ENCODE peak calls at places on chromosomes 5 and 9, in ten cellular contexts. One of them, this sample, is unnamed.
A peak's percentile ranks its signal among the peaks of the same experiment; 100 is the strongest.

GRCh38 chr9:130634801-130635200 is 29.6 kb upstream of the PRDM12 start:
- DNase-seq in stomach: no peak
- DNase-seq in CD8-positive, alpha-beta T cell: no peak
- DNase-seq in PC-3: no peak
- DNase-seq in psoas muscle: no peak
- DNase-seq in breast epithelium: no peak
- DNase-seq in suprapubic skin: no peak
- DNase-seq in neural progenitor cell: no peak
- DNase-seq in foreskin keratinocyte: no peak
- DNase-seq in transverse colon: no peak
- DNase-seq in this sample: no peak

GRCh38 chr9:137435381-137435891 is 5.7 kb downstream of the ENTPD8 start:
- DNase-seq in stomach: no peak
- DNase-seq in CD8-positive, alpha-beta T cell: no peak
- DNase-seq in PC-3: no peak
- DNase-seq in psoas muscle: peak; percentile 13
- DNase-seq in breast epithelium: no peak
- DNase-seq in suprapubic skin: peak; percentile 58
- DNase-seq in neural progenitor cell: no peak
- DNase-seq in foreskin keratinocyte: no peak
- DNase-seq in transverse colon: no peak
- DNase-seq in this sample: no peak

GRCh38 chr9:69605406-69605805 is 66.8 kb downstream of the APBA1 start:
- DNase-seq in stomach: no peak
- DNase-seq in CD8-positive, alpha-beta T cell: no peak
- DNase-seq in PC-3: no peak
- DNase-seq in psoas muscle: no peak
- DNase-seq in breast epithelium: no peak
- DNase-seq in suprapubic skin: no peak
- DNase-seq in neural progenitor cell: no peak
- DNase-seq in foreskin keratinocyte: no peak
- DNase-seq in transverse colon: no peak
- DNase-seq in this sample: no peak

GRCh38 chr9:135507104-135508035 is 6.9 kb downstream of the MRPS2 start:
- DNase-seq in stomach: no peak
- DNase-seq in CD8-positive, alpha-beta T cell: no peak
- DNase-seq in PC-3: no peak
- DNase-seq in psoas muscle: no peak
- DNase-seq in breast epithelium: no peak
- DNase-seq in suprapubic skin: peak; percentile 40
- DNase-seq in neural progenitor cell: no peak
- DNase-seq in foreskin keratinocyte: no peak
- DNase-seq in transverse colon: no peak
- DNase-seq in this sample: no peak

GRCh38 chr5:5271606-5272321 is 131.6 kb downstream of the ADAMTS16 start:
- DNase-seq in stomach: no peak
- DNase-seq in CD8-positive, alpha-beta T cell: no peak
- DNase-seq in PC-3: peak; percentile 24
- DNase-seq in psoas muscle: no peak
- DNase-seq in breast epithelium: no peak
- DNase-seq in suprapubic skin: no peak
- DNase-seq in neural progenitor cell: peak; percentile 10
- DNase-seq in foreskin keratinocyte: peak; percentile 66
- DNase-seq in transverse colon: no peak
- DNase-seq in this sample: no peak

GRCh38 chr5:171395042-171395441 is 7.4 kb downstream of the NPM1 start:
- DNase-seq in stomach: no peak
- DNase-seq in CD8-positive, alpha-beta T cell: no peak
- DNase-seq in PC-3: no peak
- DNase-seq in psoas muscle: no peak
- DNase-seq in breast epithelium: no peak
- DNase-seq in suprapubic skin: no peak
- DNase-seq in neural progenitor cell: no peak
- DNase-seq in foreskin keratinocyte: no peak
- DNase-seq in transverse colon: no peak
- DNase-seq in this sample: no peak

GRCh38 chr5:109409061-109409843 is 522 bp downstream of the PJA2 start:
- DNase-seq in stomach: peak; percentile 65
- DNase-seq in CD8-positive, alpha-beta T cell: peak; percentile 82
- DNase-seq in PC-3: peak; percentile 56
- DNase-seq in psoas muscle: peak; percentile 74
- DNase-seq in breast epithelium: peak; percentile 61
- DNase-seq in suprapubic skin: peak; percentile 85
- DNase-seq in neural progenitor cell: peak; percentile 82
- DNase-seq in foreskin keratinocyte: peak; percentile 55
- DNase-seq in transverse colon: peak; percentile 75
- DNase-seq in this sample: peak; percentile 84

GRCh38 chr5:78496373-78496772 is 136.0 kb downstream of the SCAMP1 start:
- DNase-seq in stomach: peak; percentile 34
- DNase-seq in CD8-positive, alpha-beta T cell: no peak
- DNase-seq in PC-3: peak; percentile 72
- DNase-seq in psoas muscle: no peak
- DNase-seq in breast epithelium: no peak
- DNase-seq in suprapubic skin: no peak
- DNase-seq in neural progenitor cell: no peak
- DNase-seq in foreskin keratinocyte: peak; percentile 37
- DNase-seq in transverse colon: no peak
- DNase-seq in this sample: peak; percentile 21

GRCh38 chr5:164302533-164303235 is 797.3 kb downstream of the MAT2B start:
- DNase-seq in stomach: no peak
- DNase-seq in CD8-positive, alpha-beta T cell: no peak
- DNase-seq in PC-3: peak; percentile 25
- DNase-seq in psoas muscle: no peak
- DNase-seq in breast epithelium: no peak
- DNase-seq in suprapubic skin: no peak
- DNase-seq in neural progenitor cell: no peak
- DNase-seq in foreskin keratinocyte: peak; percentile 67
- DNase-seq in transverse colon: no peak
- DNase-seq in this sample: no peak

GRCh38 chr9:68530618-68531017 is 10.1 kb downstream of the TMEM252 start:
- DNase-seq in stomach: peak; percentile 61
- DNase-seq in CD8-positive, alpha-beta T cell: no peak
- DNase-seq in PC-3: no peak
- DNase-seq in psoas muscle: peak; percentile 50
- DNase-seq in breast epithelium: no peak
- DNase-seq in suprapubic skin: peak; percentile 79
- DNase-seq in neural progenitor cell: peak; percentile 36
- DNase-seq in foreskin keratinocyte: no peak
- DNase-seq in transverse colon: peak; percentile 85
- DNase-seq in this sample: no peak

GRCh38 chr5:129973716-129974426 is 69.6 kb downstream of the CHSY3 start:
- DNase-seq in stomach: no peak
- DNase-seq in CD8-positive, alpha-beta T cell: no peak
- DNase-seq in PC-3: no peak
- DNase-seq in psoas muscle: no peak
- DNase-seq in breast epithelium: no peak
- DNase-seq in suprapubic skin: no peak
- DNase-seq in neural progenitor cell: no peak
- DNase-seq in foreskin keratinocyte: peak; percentile 50
- DNase-seq in transverse colon: no peak
- DNase-seq in this sample: no peak

GRCh38 chr9:70192707-70193106 is 66.1 kb upstream of the SMC5 start:
- DNase-seq in stomach: no peak
- DNase-seq in CD8-positive, alpha-beta T cell: no peak
- DNase-seq in PC-3: peak; percentile 71
- DNase-seq in psoas muscle: no peak
- DNase-seq in breast epithelium: no peak
- DNase-seq in suprapubic skin: no peak
- DNase-seq in neural progenitor cell: no peak
- DNase-seq in foreskin keratinocyte: peak; percentile 65
- DNase-seq in transverse colon: no peak
- DNase-seq in this sample: no peak

GRCh38 chr5:157463621-157464407 is 3.8 kb downstream of the NIPAL4 start:
- DNase-seq in stomach: no peak
- DNase-seq in CD8-positive, alpha-beta T cell: no peak
- DNase-seq in PC-3: peak; percentile 64
- DNase-seq in psoas muscle: no peak
- DNase-seq in breast epithelium: no peak
- DNase-seq in suprapubic skin: no peak
- DNase-seq in neural progenitor cell: no peak
- DNase-seq in foreskin keratinocyte: peak; percentile 84
- DNase-seq in transverse colon: no peak
- DNase-seq in this sample: peak; percentile 52

GRCh38 chr5:135050244-135050767 is 16.3 kb upstream of the PITX1 start:
- DNase-seq in stomach: no peak
- DNase-seq in CD8-positive, alpha-beta T cell: no peak
- DNase-seq in PC-3: no peak
- DNase-seq in psoas muscle: no peak
- DNase-seq in breast epithelium: no peak
- DNase-seq in suprapubic skin: no peak
- DNase-seq in neural progenitor cell: peak; percentile 61
- DNase-seq in foreskin keratinocyte: no peak
- DNase-seq in transverse colon: no peak
- DNase-seq in this sample: no peak

GRCh38 chr5:135053278-135053677 is 19.2 kb upstream of the PITX1 start:
- DNase-seq in stomach: no peak
- DNase-seq in CD8-positive, alpha-beta T cell: no peak
- DNase-seq in PC-3: no peak
- DNase-seq in psoas muscle: no peak
- DNase-seq in breast epithelium: no peak
- DNase-seq in suprapubic skin: no peak
- DNase-seq in neural progenitor cell: no peak
- DNase-seq in foreskin keratinocyte: no peak
- DNase-seq in transverse colon: peak; percentile 38
- DNase-seq in this sample: no peak

GRCh38 chr5:135052511-135053145 is 18.6 kb upstream of the PITX1 start:
- DNase-seq in stomach: no peak
- DNase-seq in CD8-positive, alpha-beta T cell: no peak
- DNase-seq in PC-3: no peak
- DNase-seq in psoas muscle: no peak
- DNase-seq in breast epithelium: no peak
- DNase-seq in suprapubic skin: no peak
- DNase-seq in neural progenitor cell: no peak
- DNase-seq in foreskin keratinocyte: no peak
- DNase-seq in transverse colon: no peak
- DNase-seq in this sample: no peak

GRCh38 chr5:135051872-135052271 is 17.8 kb upstream of the PITX1 start:
- DNase-seq in stomach: no peak
- DNase-seq in CD8-positive, alpha-beta T cell: no peak
- DNase-seq in PC-3: no peak
- DNase-seq in psoas muscle: no peak
- DNase-seq in breast epithelium: no peak
- DNase-seq in suprapubic skin: no peak
- DNase-seq in neural progenitor cell: no peak
- DNase-seq in foreskin keratinocyte: no peak
- DNase-seq in transverse colon: no peak
- DNase-seq in this sample: no peak

GRCh38 chr5:135051399-135051798 is 17.4 kb upstream of the PITX1 start:
- DNase-seq in stomach: no peak
- DNase-seq in CD8-positive, alpha-beta T cell: no peak
- DNase-seq in PC-3: no peak
- DNase-seq in psoas muscle: no peak
- DNase-seq in breast epithelium: no peak
- DNase-seq in suprapubic skin: no peak
- DNase-seq in neural progenitor cell: no peak
- DNase-seq in foreskin keratinocyte: no peak
- DNase-seq in transverse colon: no peak
- DNase-seq in this sample: no peak
- H3K27me3 ChIP-seq in stomach: peaks cover 85% of the 10 kb centered on the region
- H3K27me3 ChIP-seq in CD8-positive, alpha-beta T cell: no peaks in the 10 kb centered on the region
- H3K27me3 ChIP-seq in PC-3: no peaks in the 10 kb centered on the region
- H3K27me3 ChIP-seq in psoas muscle: no peaks in the 10 kb centered on the region
- H3K27me3 ChIP-seq in breast epithelium: peaks cover 57% of the 10 kb centered on the region
- H3K27me3 ChIP-seq in suprapubic skin: peaks cover 88% of the 10 kb centered on the region
- H3K27me3 ChIP-seq in neural progenitor cell: peaks cover 100% of the 10 kb centered on the region
- H3K27me3 ChIP-seq in foreskin keratinocyte: peaks cover 95% of the 10 kb centered on the region
- H3K27me3 ChIP-seq in transverse colon: peaks cover 54% of the 10 kb centered on the region
- H3K27me3 ChIP-seq in this sample: no peaks in the 10 kb centered on the region

GRCh38 chr9:840343-840742 is 1.2 kb upstream of the DMRT1 start:
- DNase-seq in stomach: no peak
- DNase-seq in CD8-positive, alpha-beta T cell: no peak
- DNase-seq in PC-3: no peak
- DNase-seq in psoas muscle: no peak
- DNase-seq in breast epithelium: no peak
- DNase-seq in suprapubic skin: no peak
- DNase-seq in neural progenitor cell: peak; percentile 49
- DNase-seq in foreskin keratinocyte: no peak
- DNase-seq in transverse colon: no peak
- DNase-seq in this sample: no peak

GRCh38 chr9:841371-842209 is at the start of gene DMRT1:
- DNase-seq in stomach: no peak
- DNase-seq in CD8-positive, alpha-beta T cell: no peak
- DNase-seq in PC-3: no peak
- DNase-seq in psoas muscle: no peak
- DNase-seq in breast epithelium: no peak
- DNase-seq in suprapubic skin: no peak
- DNase-seq in neural progenitor cell: peak; percentile 74
- DNase-seq in foreskin keratinocyte: no peak
- DNase-seq in transverse colon: no peak
- DNase-seq in this sample: peak; percentile 12

GRCh38 chr9:847505-847904 is 6.0 kb downstream of the DMRT1 start:
- DNase-seq in stomach: no peak
- DNase-seq in CD8-positive, alpha-beta T cell: no peak
- DNase-seq in PC-3: no peak
- DNase-seq in psoas muscle: no peak
- DNase-seq in breast epithelium: no peak
- DNase-seq in suprapubic skin: no peak
- DNase-seq in neural progenitor cell: no peak
- DNase-seq in foreskin keratinocyte: no peak
- DNase-seq in transverse colon: no peak
- DNase-seq in this sample: no peak

GRCh38 chr9:846852-847251 is 5.4 kb downstream of the DMRT1 start:
- DNase-seq in stomach: no peak
- DNase-seq in CD8-positive, alpha-beta T cell: no peak
- DNase-seq in PC-3: peak; percentile 57
- DNase-seq in psoas muscle: no peak
- DNase-seq in breast epithelium: no peak
- DNase-seq in suprapubic skin: no peak
- DNase-seq in neural progenitor cell: peak; percentile 41
- DNase-seq in foreskin keratinocyte: peak; percentile 22
- DNase-seq in transverse colon: no peak
- DNase-seq in this sample: peak; percentile 25

GRCh38 chr9:842918-843468 is 1.5 kb downstream of the DMRT1 start:
- DNase-seq in stomach: no peak
- DNase-seq in CD8-positive, alpha-beta T cell: no peak
- DNase-seq in PC-3: no peak
- DNase-seq in psoas muscle: no peak
- DNase-seq in breast epithelium: no peak
- DNase-seq in suprapubic skin: no peak
- DNase-seq in neural progenitor cell: peak; percentile 61
- DNase-seq in foreskin keratinocyte: no peak
- DNase-seq in transverse colon: no peak
- DNase-seq in this sample: no peak
- H3K27me3 ChIP-seq in stomach: peaks cover 100% of the 10 kb centered on the region
- H3K27me3 ChIP-seq in CD8-positive, alpha-beta T cell: peaks cover 8% of the 10 kb centered on the region
- H3K27me3 ChIP-seq in PC-3: peaks cover 19% of the 10 kb centered on the region
- H3K27me3 ChIP-seq in psoas muscle: peaks cover 2% of the 10 kb centered on the region
- H3K27me3 ChIP-seq in breast epithelium: peaks cover 62% of the 10 kb centered on the region
- H3K27me3 ChIP-seq in suprapubic skin: peaks cover 82% of the 10 kb centered on the region
- H3K27me3 ChIP-seq in neural progenitor cell: peaks cover 100% of the 10 kb centered on the region
- H3K27me3 ChIP-seq in foreskin keratinocyte: peaks cover 74% of the 10 kb centered on the region
- H3K27me3 ChIP-seq in transverse colon: peaks cover 89% of the 10 kb centered on the region
- H3K27me3 ChIP-seq in this sample: peaks cover 33% of the 10 kb centered on the region

GRCh38 chr9:97749928-97750327 is 52.8 kb upstream of the XPA start:
- DNase-seq in stomach: no peak
- DNase-seq in CD8-positive, alpha-beta T cell: no peak
- DNase-seq in PC-3: peak; percentile 29
- DNase-seq in psoas muscle: no peak
- DNase-seq in breast epithelium: no peak
- DNase-seq in suprapubic skin: no peak
- DNase-seq in neural progenitor cell: no peak
- DNase-seq in foreskin keratinocyte: no peak
- DNase-seq in transverse colon: no peak
- DNase-seq in this sample: no peak
- H3K27me3 ChIP-seq in stomach: peaks cover 10% of the 10 kb centered on the region
- H3K27me3 ChIP-seq in CD8-positive, alpha-beta T cell: no peaks in the 10 kb centered on the region
- H3K27me3 ChIP-seq in PC-3: no peaks in the 10 kb centered on the region
- H3K27me3 ChIP-seq in psoas muscle: no peaks in the 10 kb centered on the region
- H3K27me3 ChIP-seq in breast epithelium: no peaks in the 10 kb centered on the region
- H3K27me3 ChIP-seq in suprapubic skin: peaks cover 6% of the 10 kb centered on the region
- H3K27me3 ChIP-seq in neural progenitor cell: peaks cover 6% of the 10 kb centered on the region
- H3K27me3 ChIP-seq in foreskin keratinocyte: peaks cover 5% of the 10 kb centered on the region
- H3K27me3 ChIP-seq in transverse colon: peaks cover 9% of the 10 kb centered on the region
- H3K27me3 ChIP-seq in this sample: no peaks in the 10 kb centered on the region

GRCh38 chr9:126522957-126523356 is 90.8 kb upstream of the LMX1B start:
- DNase-seq in stomach: no peak
- DNase-seq in CD8-positive, alpha-beta T cell: no peak
- DNase-seq in PC-3: no peak
- DNase-seq in psoas muscle: no peak
- DNase-seq in breast epithelium: no peak
- DNase-seq in suprapubic skin: peak; percentile 53
- DNase-seq in neural progenitor cell: no peak
- DNase-seq in foreskin keratinocyte: no peak
- DNase-seq in transverse colon: no peak
- DNase-seq in this sample: no peak
- H3K27me3 ChIP-seq in stomach: peaks cover 56% of the 10 kb centered on the region
- H3K27me3 ChIP-seq in CD8-positive, alpha-beta T cell: no peaks in the 10 kb centered on the region
- H3K27me3 ChIP-seq in PC-3: peaks cover 34% of the 10 kb centered on the region
- H3K27me3 ChIP-seq in psoas muscle: no peaks in the 10 kb centered on the region
- H3K27me3 ChIP-seq in breast epithelium: peaks cover 14% of the 10 kb centered on the region
- H3K27me3 ChIP-seq in suprapubic skin: peaks cover 38% of the 10 kb centered on the region
- H3K27me3 ChIP-seq in neural progenitor cell: peaks cover 15% of the 10 kb centered on the region
- H3K27me3 ChIP-seq in foreskin keratinocyte: peaks cover 42% of the 10 kb centered on the region
- H3K27me3 ChIP-seq in transverse colon: peaks cover 79% of the 10 kb centered on the region
- H3K27me3 ChIP-seq in this sample: no peaks in the 10 kb centered on the region